ENCODE peak calls at places on chromosomes 4 and X, in six cellular contexts. Z, H, E, C, Y and B are unnamed samples.

GRCh38 chr4:1570291-1571164 is 113.6 kb downstream of the FAM53A start:
- DNase-seq in Z (peak), H (no peak), E (no peak), C (no peak), Y (no peak), B (no peak)

GRCh38 chrX:46634577-46634976 is 61.0 kb downstream of the CHST7 start:
- DNase-seq in Z (no peak), H (no peak), E (no peak), C (no peak), Y (no peak), B (no peak)

GRCh38 chrX:31227250-31227649 is 155.4 kb upstream of the FTHL17 start:
- DNase-seq in Z (no peak), H (no peak), E (no peak), C (no peak), Y (no peak), B (peak)

GRCh38 chr4:184448828-184449227 is 25.5 kb downstream of the IRF2 start:
- DNase-seq in Z (no peak), H (no peak), E (peak), C (no peak), Y (no peak), B (no peak)

GRCh38 chr4:26407466-26407865 is 82.8 kb downstream of the CCKAR start:
- DNase-seq in Z (peak), H (no peak), E (no peak), C (no peak), Y (no peak), B (no peak)

GRCh38 chrX:153334654-153335295 is 822 bp downstream of the ZNF275 start:
- DNase-seq in Z (no peak), H (no peak), E (no peak), C (no peak), Y (no peak), B (no peak)

GRCh38 chrX:64975491-64975890 is 759 bp downstream of the ZC4H2 start:
- DNase-seq in Z (peak), H (no peak), E (peak), C (no peak), Y (no peak), B (no peak)

GRCh38 chr4:76459291-76459723 is 24.3 kb downstream of the SHROOM3 start:
- DNase-seq in Z (peak), H (no peak), E (no peak), C (no peak), Y (peak), B (no peak)

GRCh38 chrX:54288277-54288676 is 69.6 kb downstream of the WNK3 start:
- DNase-seq in Z (no peak), H (no peak), E (no peak), C (no peak), Y (no peak), B (no peak)